ENCODE peak calls at places on chromosomes 7 and 10, in six cellular contexts. H, N, U, X, W and V are unnamed samples.

GRCh38 chr7:124124201-124124600 is 91.3 kb upstream of the TMEM229A start:
- DNase-seq in H (no peak), N (no peak), U (no peak), X (no peak), W (no peak), V (no peak)

GRCh38 chr7:139231513-139232376 is 708 bp downstream of the UBN2 start:
- DNase-seq in H (peak; percentile 70), N (peak; percentile 19), U (peak; percentile 7), X (peak; percentile 66), W (peak; percentile 30), V (peak; percentile 53)

GRCh38 chr7:5550385-5550784 is 126.8 kb upstream of the TNRC18 start:
- DNase-seq in H (no peak), N (no peak), U (no peak), X (no peak), W (no peak), V (no peak)

GRCh38 chr7:47370461-47371042 is 211.4 kb downstream of the TNS3 start:
- DNase-seq in H (no peak), N (no peak), U (no peak), X (no peak), W (no peak), V (no peak)

GRCh38 chr10:17250736-17251135 is 22.7 kb downstream of the VIM start:
- DNase-seq in H (no peak), N (no peak), U (no peak), X (no peak), W (no peak), V (no peak)

GRCh38 chr10:133324198-133324792 is 12.4 kb downstream of the CALY start:
- DNase-seq in H (peak; percentile 51), N (no peak), U (peak; percentile 29), X (peak; percentile 70), W (peak; percentile 71), V (peak; percentile 66)

GRCh38 chr7:84847790-84848189 is 339.1 kb downstream of the SEMA3D start:
- DNase-seq in H (no peak), N (no peak), U (no peak), X (no peak), W (no peak), V (no peak)

GRCh38 chr7:106484562-106484961 is 176.4 kb downstream of the CCDC71L start:
- DNase-seq in H (peak; percentile 75), N (peak; percentile 31), U (no peak), X (no peak), W (no peak), V (no peak)

GRCh38 chr7:13903997-13904396 is 85.5 kb downstream of the ETV1 start:
- DNase-seq in H (no peak), N (no peak), U (no peak), X (no peak), W (no peak), V (no peak)

GRCh38 chr10:18100664-18101063 is 39.6 kb upstream of the CACNB2 start:
- DNase-seq in H (peak; percentile 52), N (no peak), U (no peak), X (no peak), W (no peak), V (no peak)

GRCh38 chr10:70562036-70562710 is 40.4 kb downstream of the PRF1 start:
- DNase-seq in H (no peak), N (no peak), U (no peak), X (no peak), W (peak; percentile 27), V (no peak)

DNA sequence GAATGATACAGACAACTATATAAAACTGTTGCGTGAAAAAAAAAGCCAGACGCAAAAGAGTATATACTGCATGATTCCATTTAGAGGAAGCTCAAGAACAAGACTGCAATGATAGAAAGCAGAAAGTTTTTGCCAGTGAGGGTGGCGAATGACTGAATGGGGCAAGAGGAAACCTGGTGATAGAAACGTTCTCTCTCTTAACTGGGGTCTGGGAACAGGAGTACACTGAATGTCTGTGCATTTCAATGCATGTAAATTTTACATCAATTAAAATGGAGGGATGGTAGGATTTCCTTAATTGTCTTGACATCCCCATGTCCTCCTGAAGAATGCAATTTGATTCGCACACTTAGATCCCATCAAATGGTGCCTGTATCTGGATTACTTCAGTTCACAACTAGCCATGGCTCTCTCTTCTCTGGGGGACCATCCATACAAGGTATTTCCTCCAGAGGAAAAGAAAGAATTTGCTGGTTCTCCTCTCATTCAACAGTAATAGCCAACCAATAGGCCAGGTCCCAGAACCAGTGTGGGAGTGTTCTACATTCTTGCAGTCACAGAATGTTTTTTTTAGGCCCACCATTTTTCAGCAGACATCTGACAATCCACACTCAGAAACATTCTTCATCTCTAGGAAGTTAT is 221.0 kb upstream of the KLF14 start:
- DNase-seq in H (no peak), N (no peak), U (no peak), X (no peak), W (no peak), V (no peak)
- TF ChIP-seq POLR2A in H (no peak), N (no peak), U (no peak), X (no peak), W (no peak), V (no peak)

GRCh38 chr10:112231602-112232001 is 48.0 kb upstream of the GPAM start:
- DNase-seq in H (no peak), N (no peak), U (no peak), X (no peak), W (no peak), V (no peak)

GRCh38 chr10:112230325-112230988 is 46.9 kb upstream of the GPAM start:
- DNase-seq in H (no peak), N (no peak), U (no peak), X (no peak), W (no peak), V (no peak)

GRCh38 chr10:112235141-112235540 is 48.1 kb upstream of the TECTB start:
- DNase-seq in H (no peak), N (no peak), U (no peak), X (no peak), W (no peak), V (no peak)

GRCh38 chr10:112229901-112230300 is 46.3 kb upstream of the GPAM start:
- DNase-seq in H (no peak), N (no peak), U (no peak), X (no peak), W (no peak), V (no peak)

DNA sequence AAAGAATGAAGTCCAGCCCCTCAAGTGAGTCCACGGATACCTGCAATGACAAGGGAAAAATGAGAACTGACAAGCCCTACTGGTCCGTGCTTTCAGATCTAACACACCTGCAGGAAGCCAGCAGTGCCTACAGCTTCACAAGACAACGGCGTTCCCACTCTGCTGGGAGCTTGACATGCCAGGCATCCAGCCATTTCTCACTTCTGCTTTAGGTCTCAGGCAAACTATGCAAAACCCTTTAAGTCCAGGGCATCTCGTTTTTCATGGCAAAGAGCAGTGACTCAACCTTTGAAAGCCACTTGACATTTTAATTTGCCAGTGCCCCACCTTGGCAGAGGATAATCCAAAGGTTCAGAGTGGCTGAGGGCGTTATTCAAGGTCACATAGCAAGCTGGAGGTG is 49.1 kb upstream of the GPAM start:
- DNase-seq in H (no peak), N (no peak), U (no peak), X (no peak), W (no peak), V (no peak)
- TF ChIP-seq POLR2A in H (no peak), N (no peak), U (no peak), X (no peak), W (no peak), V (no peak)

GRCh38 chr7:116421298-116421697 is 78.2 kb upstream of the CAV2 start:
- DNase-seq in H (no peak), N (no peak), U (no peak), X (no peak), W (no peak), V (no peak)

GRCh38 chr7:116422651-116423050 is 76.9 kb upstream of the CAV2 start:
- DNase-seq in H (no peak), N (no peak), U (no peak), X (no peak), W (no peak), V (no peak)

GRCh38 chr7:116418524-116418923 is 81.0 kb upstream of the CAV2 start:
- DNase-seq in H (no peak), N (no peak), U (no peak), X (no peak), W (no peak), V (no peak)

GRCh38 chr7:116420003-116420402 is 79.5 kb upstream of the CAV2 start:
- DNase-seq in H (no peak), N (no peak), U (no peak), X (no peak), W (no peak), V (no peak)

GRCh38 chr7:116417593-116418345 is 81.8 kb upstream of the CAV2 start:
- DNase-seq in H (no peak), N (no peak), U (no peak), X (no peak), W (no peak), V (no peak)
- TF ChIP-seq POLR2A in H (no peak), N (no peak), U (no peak), X (no peak), W (no peak), V (no peak)

GRCh38 chr10:102059987-102060386 is 4.0 kb upstream of the ARMH3 start:
- DNase-seq in H (no peak), N (no peak), U (no peak), X (no peak), W (no peak), V (no peak)

GRCh38 chr10:102055647-102056419 is at the start of gene ARMH3:
- DNase-seq in H (peak; percentile 99), N (peak; percentile 93), U (peak; percentile 91), X (peak; percentile 94), W (peak; percentile 96), V (peak; percentile 93)
- TF ChIP-seq POLR2A in H (peak; percentile 75), N (peak; percentile 70), U (peak; percentile 50), X (peak; percentile 45), W (peak; percentile 77), V (peak; percentile 79)